ENCODE peak calls at places on chromosomes 11 and 22, in six cellular contexts. Z is pancreas, P is A549, O is B cell, J is brain microvascular endothelial cell, A is progenitor cell of endocrine pancreas. U is an unnamed sample.

GRCh38 chr22:32100711-32101110 is 57.6 kb downstream of the SLC5A1 start:
- DNase-seq in P (no peak), J (no peak), A (no peak), Z (no peak), O (no peak), U (no peak)

GRCh38 chr22:35592418-35592967 is 24.6 kb downstream of the MB start:
- DNase-seq in P (no peak), O (no peak), Z (no peak), J (no peak), A (no peak), U (no peak)

GRCh38 chr11:73374130-73374529 is 2.1 kb upstream of the RELT start:
- DNase-seq in Z (no peak), J (no peak), A (no peak), O (no peak), P (no peak), U (no peak)

GRCh38 chr11:83918471-83918870 is 632.3 kb upstream of the CCDC90B start:
- DNase-seq in O (no peak), A (no peak), Z (no peak), J (no peak), P (no peak), U (no peak)

GRCh38 chr22:37896181-37896592 is 9.9 kb upstream of the MICALL1 start:
- DNase-seq in O (peak; percentile 62), Z (no peak), P (no peak), A (no peak), J (no peak), U (no peak)

GRCh38 chr22:30327864-30328345 is 1.2 kb upstream of the TBC1D10A start:
- DNase-seq in O (no peak), A (no peak), P (no peak), J (no peak), Z (no peak), U (no peak)

GRCh38 chr22:26768986-26769385 is 111.6 kb downstream of the MIAT start:
- DNase-seq in Z (no peak), O (no peak), J (peak; percentile 11), A (no peak), P (no peak), U (no peak)

GRCh38 chr11:64186205-64187165 is 514 bp downstream of the STIP1 start:
- DNase-seq in Z (peak; percentile 53), O (no peak), J (no peak), P (no peak), A (no peak), U (no peak)

GRCh38 chr22:27420817-27421361 is 380.7 kb downstream of the MN1 start:
- DNase-seq in O (no peak), A (no peak), J (peak; percentile 93), P (no peak), Z (peak; percentile 81), U (no peak)

GRCh38 chr22:17120281-17120680 is 879 bp downstream of the TMEM121B start:
- DNase-seq in A (peak; percentile 88), Z (peak; percentile 80), J (no peak), P (no peak), O (peak; percentile 62), U (peak; percentile 52)

GRCh38 chr11:9214765-9215164 is 50.4 kb downstream of the DENND5A start:
- DNase-seq in P (no peak), Z (no peak), O (no peak), A (no peak), J (no peak), U (no peak)

GRCh38 chr22:47128216-47129215 is 366.1 kb downstream of the TBC1D22A start:
- DNase-seq in Z (no peak), O (no peak), P (no peak), A (no peak), J (no peak), U (peak; percentile 9)

GRCh38 chr11:72814831-72815618 is 814 bp downstream of the ATG16L2 start:
- DNase-seq in Z (peak; percentile 51), J (peak; percentile 53), O (peak; percentile 71), A (no peak), P (peak; percentile 93), U (no peak)

GRCh38 chr11:49208006-49208721 is at the start of gene FOLH1:
- DNase-seq in P (peak; percentile 2), J (no peak), O (no peak), Z (no peak), A (no peak), U (peak; percentile 54)

GRCh38 chr11:130891326-130891725 is 25.0 kb downstream of the SNX19 start:
- DNase-seq in P (no peak), A (no peak), Z (no peak), J (no peak), O (no peak), U (no peak)

GRCh38 chr11:68212421-68213134 is 518 bp downstream of the KMT5B start:
- DNase-seq in Z (peak; percentile 72), O (peak; percentile 81), A (peak; percentile 54), P (peak; percentile 76), J (peak; percentile 44), U (peak; percentile 76)

GRCh38 chr11:125141686-125142535 is 22.6 kb upstream of the PKNOX2 start:
- DNase-seq in A (peak; percentile 63), Z (peak; percentile 44), P (peak; percentile 19), J (peak; percentile 27), O (peak; percentile 73), U (peak; percentile 85)

GRCh38 chr11:78370406-78371172 is 47.0 kb downstream of the GAB2 start:
- DNase-seq in A (no peak), J (peak; percentile 38), Z (no peak), O (no peak), P (no peak), U (no peak)

GRCh38 chr11:131688056-131688693 is 317.8 kb downstream of the NTM start:
- DNase-seq in O (peak; percentile 14), A (peak; percentile 66), Z (peak; percentile 42), P (peak; percentile 59), J (peak; percentile 36), U (peak; percentile 77)

GRCh38 chr11:119583585-119583984 is 145.4 kb downstream of the NECTIN1 start:
- DNase-seq in P (no peak), J (no peak), Z (no peak), A (no peak), O (no peak), U (no peak)
- TF ChIP-seq CTCF in P (no peak), J (peak; percentile 39), Z (no peak), A (peak; percentile 26), O (no peak), U (peak; percentile 21)

GRCh38 chr22:49823289-49824045 is 4.2 kb downstream of the BRD1 start:
- DNase-seq in Z (no peak), J (no peak), O (no peak), A (no peak), P (no peak), U (no peak)

GRCh38 chr22:49824936-49825335 is 2.7 kb downstream of the BRD1 start:
- DNase-seq in A (no peak), P (no peak), J (no peak), Z (no peak), O (no peak), U (no peak)

GRCh38 chr22:49817359-49817758 is 10.3 kb downstream of the BRD1 start:
- DNase-seq in O (no peak), P (no peak), A (no peak), Z (no peak), J (no peak), U (no peak)

GRCh38 chr22:49824185-49824925 is 3.3 kb downstream of the BRD1 start:
- DNase-seq in Z (no peak), J (no peak), O (no peak), P (no peak), A (no peak), U (no peak)

DNA sequence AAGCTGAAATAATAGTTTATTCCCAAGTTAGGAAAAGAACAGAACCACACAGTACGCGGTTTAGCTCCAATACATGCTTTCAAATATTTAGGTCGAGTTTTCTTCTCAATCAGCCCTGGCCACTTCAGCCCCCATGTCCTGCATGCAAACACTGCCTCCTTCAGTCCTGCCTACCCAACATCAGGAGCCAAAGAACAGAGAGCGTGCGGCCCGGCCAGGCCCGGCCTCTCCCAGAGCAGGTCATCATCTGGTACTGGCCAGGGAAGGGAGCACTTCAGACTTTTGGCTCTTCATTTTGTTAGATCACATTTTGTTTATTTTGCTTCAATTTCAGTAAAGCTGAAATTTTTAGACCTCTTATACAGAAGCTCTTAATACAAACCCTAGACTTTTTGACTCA is 6.7 kb downstream of the BRD1 start:
- DNase-seq in P (no peak), J (no peak), A (no peak), Z (no peak), O (no peak), U (no peak)
- TF ChIP-seq CTCF in P (no peak), J (no peak), A (no peak), Z (no peak), O (no peak), U (no peak)

GRCh38 chr11:40133526-40133925 is 1325.9 kb downstream of the LRRC4C start:
- DNase-seq in Z (no peak), J (no peak), A (no peak), O (no peak), P (no peak), U (no peak)

GRCh38 chr11:40132881-40133280 is 1326.6 kb downstream of the LRRC4C start:
- DNase-seq in Z (no peak), A (no peak), P (no peak), O (no peak), J (no peak), U (no peak)

GRCh38 chr11:40125054-40125453 is 1334.4 kb downstream of the LRRC4C start:
- DNase-seq in P (no peak), Z (no peak), J (no peak), A (no peak), O (no peak), U (no peak)

GRCh38 chr11:40130427-40130826 is 1329.0 kb downstream of the LRRC4C start:
- DNase-seq in J (no peak), A (no peak), O (no peak), P (no peak), Z (no peak), U (no peak)

GRCh38 chr11:40129276-40129675 is 1330.2 kb downstream of the LRRC4C start:
- DNase-seq in O (no peak), Z (no peak), J (no peak), P (no peak), A (no peak), U (no peak)
- TF ChIP-seq CTCF in O (no peak), Z (no peak), J (no peak), P (no peak), A (peak; percentile 68), U (peak; percentile 38)

GRCh38 chr11:110988731-110989130 is 256.8 kb upstream of the POU2AF2 start:
- DNase-seq in Z (no peak), P (no peak), O (no peak), J (no peak), A (no peak), U (no peak)
- TF ChIP-seq CTCF in Z (no peak), P (no peak), O (no peak), J (no peak), A (no peak), U (no peak)

DNA sequence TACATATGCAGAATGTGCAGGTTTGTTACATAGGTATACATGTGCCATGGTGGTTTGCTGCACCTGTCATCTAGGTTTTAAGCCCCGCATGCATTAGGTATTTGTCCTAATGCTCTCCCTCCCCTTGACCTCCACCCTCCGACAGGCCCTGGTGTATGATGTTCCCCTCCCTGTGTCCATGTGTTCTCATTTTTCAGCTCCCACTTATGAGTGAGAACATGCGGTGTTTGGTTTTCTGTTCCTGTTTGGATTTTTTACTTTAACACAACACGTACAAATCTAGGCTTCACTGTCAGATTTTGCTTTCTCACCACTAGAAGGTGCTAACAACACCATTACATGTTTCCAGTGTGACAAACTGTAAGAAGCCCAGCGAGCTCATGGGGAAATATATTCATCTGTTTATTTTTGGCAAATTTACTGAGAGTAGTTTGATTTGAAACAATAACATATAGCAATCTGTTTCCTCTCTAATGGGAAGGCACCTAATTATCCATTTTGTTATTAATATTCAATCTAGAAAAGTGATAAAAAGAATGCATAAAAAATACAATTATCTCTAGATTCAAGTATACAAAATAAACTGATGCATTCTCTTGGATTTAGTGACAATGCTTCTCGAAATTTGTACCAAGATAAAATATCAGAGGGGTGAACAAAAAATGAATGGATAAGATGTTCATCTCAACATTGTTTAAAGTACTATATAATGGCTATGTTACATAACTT is 23.2 kb upstream of the BIRC3 start:
- DNase-seq in A (no peak), Z (no peak), P (no peak), J (peak; percentile 39), O (peak; percentile 72), U (no peak)
- TF ChIP-seq CTCF in A (peak; percentile 69), Z (peak; percentile 46), P (peak; percentile 59), J (peak; percentile 66), O (peak; percentile 83), U (peak; percentile 34)

U was measured in glutamatergic neuron.